ENCODE peak calls at places on chromosomes 1 and 21, in nine cellular contexts. One of them, this sample, is unnamed.

GRCh38 chr21:15768045-15768601 is 38.3 kb downstream of the USP25 start:
- DNase-seq in RPMI7951: no peak
- DNase-seq in stimulated activated CD4-positive, alpha-beta T cell treated with anti-CD3 and anti-CD28 coated beads, Interleukin-4, amount 100 ng/mL, for 1 hour: no peak
- DNase-seq in HCEC 1CT: no peak
- DNase-seq in A172: no peak
- DNase-seq in fibroblast of mammary gland: no peak
- DNase-seq in caudate nucleus: no peak
- DNase-seq in HS-5: no peak
- DNase-seq in WERI-Rb-1: no peak
- DNase-seq in this sample: no peak

GRCh38 chr1:239896569-239896968 is 195.1 kb upstream of the FMN2 start:
- DNase-seq in RPMI7951: no peak
- DNase-seq in stimulated activated CD4-positive, alpha-beta T cell treated with anti-CD3 and anti-CD28 coated beads, Interleukin-4, amount 100 ng/mL, for 1 hour: no peak
- DNase-seq in HCEC 1CT: no peak
- DNase-seq in A172: no peak
- DNase-seq in fibroblast of mammary gland: no peak
- DNase-seq in caudate nucleus: no peak
- DNase-seq in HS-5: no peak
- DNase-seq in WERI-Rb-1: no peak
- DNase-seq in this sample: no peak

GRCh38 chr1:161531986-161532875 is 7.9 kb downstream of the HSPA6 start:
- DNase-seq in RPMI7951: peak; percentile 33
- DNase-seq in stimulated activated CD4-positive, alpha-beta T cell treated with anti-CD3 and anti-CD28 coated beads, Interleukin-4, amount 100 ng/mL, for 1 hour: no peak
- DNase-seq in HCEC 1CT: no peak
- DNase-seq in A172: no peak
- DNase-seq in fibroblast of mammary gland: peak; percentile 66
- DNase-seq in caudate nucleus: peak; percentile 38
- DNase-seq in HS-5: no peak
- DNase-seq in WERI-Rb-1: no peak
- DNase-seq in this sample: peak; percentile 20

GRCh38 chr1:151875419-151876097 is 22.0 kb upstream of the THEM5 start:
- DNase-seq in RPMI7951: no peak
- DNase-seq in stimulated activated CD4-positive, alpha-beta T cell treated with anti-CD3 and anti-CD28 coated beads, Interleukin-4, amount 100 ng/mL, for 1 hour: no peak
- DNase-seq in HCEC 1CT: no peak
- DNase-seq in A172: no peak
- DNase-seq in fibroblast of mammary gland: no peak
- DNase-seq in caudate nucleus: no peak
- DNase-seq in HS-5: no peak
- DNase-seq in WERI-Rb-1: no peak
- DNase-seq in this sample: no peak

GRCh38 chr1:109823543-109824348 is 60.0 kb upstream of the EPS8L3 start:
- DNase-seq in RPMI7951: peak; percentile 93
- DNase-seq in stimulated activated CD4-positive, alpha-beta T cell treated with anti-CD3 and anti-CD28 coated beads, Interleukin-4, amount 100 ng/mL, for 1 hour: no peak
- DNase-seq in HCEC 1CT: peak; percentile 64
- DNase-seq in A172: peak; percentile 55
- DNase-seq in fibroblast of mammary gland: peak; percentile 78
- DNase-seq in caudate nucleus: no peak
- DNase-seq in HS-5: no peak
- DNase-seq in WERI-Rb-1: no peak
- DNase-seq in this sample: no peak

GRCh38 chr1:115642168-115643072 is 650 bp downstream of the VANGL1 start:
- DNase-seq in RPMI7951: peak; percentile 58
- DNase-seq in stimulated activated CD4-positive, alpha-beta T cell treated with anti-CD3 and anti-CD28 coated beads, Interleukin-4, amount 100 ng/mL, for 1 hour: peak; percentile 11
- DNase-seq in HCEC 1CT: peak; percentile 43
- DNase-seq in A172: no peak
- DNase-seq in fibroblast of mammary gland: peak; percentile 33
- DNase-seq in caudate nucleus: no peak
- DNase-seq in HS-5: no peak
- DNase-seq in WERI-Rb-1: peak; percentile 62
- DNase-seq in this sample: peak; percentile 47

GRCh38 chr1:43067856-43068751 is 104.0 kb downstream of the EBNA1BP2 start:
- DNase-seq in RPMI7951: no peak
- DNase-seq in stimulated activated CD4-positive, alpha-beta T cell treated with anti-CD3 and anti-CD28 coated beads, Interleukin-4, amount 100 ng/mL, for 1 hour: peak; percentile 9
- DNase-seq in HCEC 1CT: no peak
- DNase-seq in A172: no peak
- DNase-seq in fibroblast of mammary gland: no peak
- DNase-seq in caudate nucleus: peak; percentile 13
- DNase-seq in HS-5: no peak
- DNase-seq in WERI-Rb-1: peak; percentile 74
- DNase-seq in this sample: peak; percentile 76

GRCh38 chr1:199979071-199979470 is 48.4 kb upstream of the NR5A2 start:
- DNase-seq in RPMI7951: no peak
- DNase-seq in stimulated activated CD4-positive, alpha-beta T cell treated with anti-CD3 and anti-CD28 coated beads, Interleukin-4, amount 100 ng/mL, for 1 hour: no peak
- DNase-seq in HCEC 1CT: no peak
- DNase-seq in A172: no peak
- DNase-seq in fibroblast of mammary gland: no peak
- DNase-seq in caudate nucleus: no peak
- DNase-seq in HS-5: no peak
- DNase-seq in WERI-Rb-1: no peak
- DNase-seq in this sample: no peak

GRCh38 chr1:84298688-84299535 is 2.6 kb upstream of the SAMD13 start:
- DNase-seq in RPMI7951: peak; percentile 57
- DNase-seq in stimulated activated CD4-positive, alpha-beta T cell treated with anti-CD3 and anti-CD28 coated beads, Interleukin-4, amount 100 ng/mL, for 1 hour: peak; percentile 30
- DNase-seq in HCEC 1CT: peak; percentile 18
- DNase-seq in A172: peak; percentile 1
- DNase-seq in fibroblast of mammary gland: no peak
- DNase-seq in caudate nucleus: peak; percentile 66
- DNase-seq in HS-5: no peak
- DNase-seq in WERI-Rb-1: peak; percentile 37
- DNase-seq in this sample: peak; percentile 67

GRCh38 chr1:203282720-203283542 is 22.4 kb upstream of the BTG2 start:
- DNase-seq in RPMI7951: no peak
- DNase-seq in stimulated activated CD4-positive, alpha-beta T cell treated with anti-CD3 and anti-CD28 coated beads, Interleukin-4, amount 100 ng/mL, for 1 hour: no peak
- DNase-seq in HCEC 1CT: no peak
- DNase-seq in A172: no peak
- DNase-seq in fibroblast of mammary gland: no peak
- DNase-seq in caudate nucleus: no peak
- DNase-seq in HS-5: no peak
- DNase-seq in WERI-Rb-1: peak; percentile 99
- DNase-seq in this sample: no peak

GRCh38 chr1:112247971-112248370 is 148.0 kb upstream of the CTTNBP2NL start:
- DNase-seq in RPMI7951: no peak
- DNase-seq in stimulated activated CD4-positive, alpha-beta T cell treated with anti-CD3 and anti-CD28 coated beads, Interleukin-4, amount 100 ng/mL, for 1 hour: no peak
- DNase-seq in HCEC 1CT: no peak
- DNase-seq in A172: no peak
- DNase-seq in fibroblast of mammary gland: no peak
- DNase-seq in caudate nucleus: no peak
- DNase-seq in HS-5: no peak
- DNase-seq in WERI-Rb-1: no peak
- DNase-seq in this sample: no peak

GRCh38 chr1:198121058-198121829 is 35.6 kb upstream of the NEK7 start:
- DNase-seq in RPMI7951: peak; percentile 80
- DNase-seq in stimulated activated CD4-positive, alpha-beta T cell treated with anti-CD3 and anti-CD28 coated beads, Interleukin-4, amount 100 ng/mL, for 1 hour: no peak
- DNase-seq in HCEC 1CT: peak; percentile 89
- DNase-seq in A172: peak; percentile 89
- DNase-seq in fibroblast of mammary gland: peak; percentile 89
- DNase-seq in caudate nucleus: no peak
- DNase-seq in HS-5: peak; percentile 63
- DNase-seq in WERI-Rb-1: no peak
- DNase-seq in this sample: no peak

GRCh38 chr1:119805746-119806145 is 5.5 kb downstream of the REG4 start:
- DNase-seq in RPMI7951: no peak
- DNase-seq in stimulated activated CD4-positive, alpha-beta T cell treated with anti-CD3 and anti-CD28 coated beads, Interleukin-4, amount 100 ng/mL, for 1 hour: no peak
- DNase-seq in HCEC 1CT: no peak
- DNase-seq in A172: no peak
- DNase-seq in fibroblast of mammary gland: no peak
- DNase-seq in caudate nucleus: no peak
- DNase-seq in HS-5: no peak
- DNase-seq in WERI-Rb-1: no peak
- DNase-seq in this sample: no peak

GRCh38 chr1:100731758-100732157 is 12.2 kb downstream of the VCAM1 start:
- DNase-seq in RPMI7951: no peak
- DNase-seq in stimulated activated CD4-positive, alpha-beta T cell treated with anti-CD3 and anti-CD28 coated beads, Interleukin-4, amount 100 ng/mL, for 1 hour: no peak
- DNase-seq in HCEC 1CT: no peak
- DNase-seq in A172: no peak
- DNase-seq in fibroblast of mammary gland: no peak
- DNase-seq in caudate nucleus: no peak
- DNase-seq in HS-5: no peak
- DNase-seq in WERI-Rb-1: no peak
- DNase-seq in this sample: no peak

GRCh38 chr1:27106561-27107323 is 48.2 kb downstream of the SLC9A1 start:
- DNase-seq in RPMI7951: no peak
- DNase-seq in stimulated activated CD4-positive, alpha-beta T cell treated with anti-CD3 and anti-CD28 coated beads, Interleukin-4, amount 100 ng/mL, for 1 hour: no peak
- DNase-seq in HCEC 1CT: no peak
- DNase-seq in A172: no peak
- DNase-seq in fibroblast of mammary gland: no peak
- DNase-seq in caudate nucleus: no peak
- DNase-seq in HS-5: no peak
- DNase-seq in WERI-Rb-1: no peak
- DNase-seq in this sample: no peak

GRCh38 chr1:25204797-25205441 is 27.4 kb downstream of the SYF2 start:
- DNase-seq in RPMI7951: peak; percentile 53
- DNase-seq in stimulated activated CD4-positive, alpha-beta T cell treated with anti-CD3 and anti-CD28 coated beads, Interleukin-4, amount 100 ng/mL, for 1 hour: no peak
- DNase-seq in HCEC 1CT: peak; percentile 60
- DNase-seq in A172: peak; percentile 50
- DNase-seq in fibroblast of mammary gland: peak; percentile 70
- DNase-seq in caudate nucleus: no peak
- DNase-seq in HS-5: peak; percentile 22
- DNase-seq in WERI-Rb-1: no peak
- DNase-seq in this sample: peak; percentile 65

This sample was measured in frontal cortex.